ENCODE peak calls at places on chromosomes 16 and 17, in eight cellular contexts. Y is SW480; D is CD8-positive, alpha-beta memory T cell; N is ascending aorta; Q is NCI-H2171 treated with DMSO at 0.1 percent for 48 hours; P is NCI-H510A; H is NCI-H1092 treated with DMSO at 0.1 percent for 48 hours; W is uterus. L is an unnamed sample.

GRCh38 chr16:70520612-70521297 is 2.6 kb downstream of the COG4 start:
- DNase-seq in N (no peak), Q (no peak), D (no peak), H (no peak), Y (no peak), P (no peak), W (no peak), L (no peak)

GRCh38 chr16:54359086-54359485 is 72.5 kb upstream of the IRX3 start:
- DNase-seq in N (no peak), P (no peak), Y (no peak), H (no peak), W (no peak), Q (no peak), D (no peak), L (no peak)

GRCh38 chr16:84716740-84717139 is 16.9 kb downstream of the USP10 start:
- DNase-seq in P (no peak), W (no peak), N (no peak), Y (no peak), H (no peak), D (no peak), Q (no peak), L (no peak)

GRCh38 chr17:21129023-21129681 is 2.4 kb downstream of the DHRS7B start:
- DNase-seq in P (no peak), Y (peak; percentile 23), N (no peak), Q (peak; percentile 49), W (peak; percentile 32), D (no peak), H (no peak), L (no peak)

GRCh38 chr16:68230956-68231355 is 5.0 kb downstream of the ESRP2 start:
- DNase-seq in H (no peak), N (peak; percentile 59), W (no peak), P (no peak), Q (no peak), Y (no peak), D (no peak), L (no peak)

GRCh38 chr17:57810740-57811632 is 38.9 kb downstream of the MRPS23 start:
- DNase-seq in Q (peak; percentile 99), Y (no peak), P (no peak), D (no peak), N (no peak), W (peak; percentile 32), H (peak; percentile 92), L (peak; percentile 77)

GRCh38 chr16:50453446-50453845 is 84.7 kb upstream of the BRD7 start:
- DNase-seq in W (no peak), H (no peak), Q (no peak), P (no peak), D (no peak), Y (no peak), N (no peak), L (no peak)

GRCh38 chr16:56871172-56871593 is 6.2 kb downstream of the SLC12A3 start:
- DNase-seq in P (no peak), N (no peak), W (no peak), Q (no peak), H (no peak), D (no peak), Y (peak; percentile 51), L (no peak)

GRCh38 chr17:77371117-77371887 is 230.5 kb downstream of the SEC14L1 start:
- DNase-seq in N (no peak), H (peak; percentile 36), P (no peak), Q (no peak), Y (no peak), W (no peak), D (no peak), L (no peak)

GRCh38 chr17:44961921-44962350 is 6.2 kb downstream of the C1QL1 start:
- DNase-seq in N (no peak), Y (no peak), P (no peak), W (no peak), D (no peak), H (no peak), Q (no peak), L (no peak)

GRCh38 chr16:3952342-3953131 is 72.0 kb upstream of the CREBBP start:
- DNase-seq in Q (peak; percentile 62), P (no peak), W (no peak), Y (no peak), D (no peak), N (peak; percentile 96), H (no peak), L (peak; percentile 96)

GRCh38 chr16:4110680-4111079 is 5.6 kb downstream of the ADCY9 start:
- DNase-seq in Y (no peak), W (no peak), D (no peak), Q (no peak), P (no peak), N (no peak), H (no peak), L (no peak)

GRCh38 chr17:75124041-75124818 is 7.3 kb downstream of the NT5C start:
- DNase-seq in P (peak; percentile 84), D (no peak), H (no peak), Q (peak; percentile 92), Y (peak; percentile 99), N (no peak), W (peak; percentile 57), L (no peak)

GRCh38 chr17:82204831-82205719 is 7.6 kb downstream of the CCDC57 start:
- DNase-seq in Y (peak; percentile 74), N (no peak), H (peak; percentile 7), P (no peak), D (no peak), W (no peak), Q (peak; percentile 79), L (no peak)

L was measured in coronary artery.